ENCODE peak calls at places on chromosomes 7 and 10, in four cellular contexts. I is posterior cingulate gyrus, A is progenitor cell of endocrine pancreas, P is astrocyte of the spinal cord. Q is an unnamed sample.

GRCh38 chr7:146937836-146938235 is 821.2 kb downstream of the CNTNAP2 start:
- DNase-seq in I (no peak), A (no peak), P (no peak), Q (no peak)

GRCh38 chr10:124324451-124324850 is 94.3 kb downstream of the OAT start:
- DNase-seq in I (no peak), A (no peak), P (no peak), Q (no peak)

GRCh38 chr7:138449580-138449979 is 10.5 kb upstream of the TRIM24 start:
- DNase-seq in I (no peak), A (no peak), P (no peak), Q (peak)

GRCh38 chr10:119368581-119368980 is 161.2 kb downstream of the GRK5 start:
- DNase-seq in I (no peak), A (no peak), P (no peak), Q (no peak)

GRCh38 chr10:7362451-7362850 is 48.4 kb downstream of the SFMBT2 start:
- DNase-seq in I (no peak), A (no peak), P (no peak), Q (no peak)

GRCh38 chr10:5531558-5532230 is 6.9 kb downstream of the CALML3 start:
- DNase-seq in I (no peak), A (no peak), P (no peak), Q (peak)

GRCh38 chr7:47757946-47758371 is 176.0 kb upstream of the TNS3 start:
- DNase-seq in I (peak), A (no peak), P (peak), Q (no peak)

GRCh38 chr10:29588640-29589421 is 45.9 kb downstream of the SVIL start:
- DNase-seq in I (no peak), A (no peak), P (peak), Q (no peak)

GRCh38 chr7:17640730-17641377 is 299.4 kb downstream of the SNX13 start:
- DNase-seq in I (no peak), A (no peak), P (peak), Q (no peak)

GRCh38 chr7:101952355-101953247 is 135.2 kb downstream of the CUX1 start:
- DNase-seq in I (no peak), A (no peak), P (peak), Q (no peak)

GRCh38 chr7:84674236-84674913 is 479.8 kb upstream of the SEMA3A start:
- DNase-seq in I (no peak), A (no peak), P (no peak), Q (no peak)

GRCh38 chr10:98563811-98564210 is 117.1 kb upstream of the HPS1 start:
- DNase-seq in I (no peak), A (no peak), P (no peak), Q (no peak)

GRCh38 chr10:21172774-21173432 is 275.8 kb upstream of the NEBL start:
- DNase-seq in I (peak), A (no peak), P (no peak), Q (peak)

GRCh38 chr7:30548762-30549344 is 44.2 kb upstream of the GGCT start:
- DNase-seq in I (peak), A (peak), P (peak), Q (peak)

GRCh38 chr10:133359554-133359971 is 1.7 kb upstream of the FUOM start:
- DNase-seq in I (no peak), A (no peak), P (no peak), Q (no peak)

GRCh38 chr7:41451826-41452225 is 251.1 kb downstream of the INHBA start:
- DNase-seq in I (no peak), A (no peak), P (no peak), Q (no peak)

GRCh38 chr10:3364768-3365480 is 192.3 kb upstream of the PITRM1 start:
- DNase-seq in I (no peak), A (no peak), P (no peak), Q (no peak)

GRCh38 chr7:132177708-132178392 is 398.4 kb downstream of the PLXNA4 start:
- DNase-seq in I (no peak), A (no peak), P (no peak), Q (no peak)

GRCh38 chr10:87845624-87846377 is 17.5 kb downstream of the KLLN start:
- DNase-seq in I (no peak), A (no peak), P (peak), Q (no peak)

GRCh38 chr10:114506874-114507385 is 102.6 kb upstream of the AFAP1L2 start:
- DNase-seq in I (no peak), A (no peak), P (peak), Q (no peak)

GRCh38 chr10:69685802-69686585 is 55.9 kb downstream of the FAM241B start:
- DNase-seq in I (no peak), A (no peak), P (peak), Q (no peak)